ENCODE peak calls at places on chromosomes 7 and 10, in seven cellular contexts. G is SK-N-SH; B is CD4-positive, alpha-beta memory T cell; Y is heart right ventricle; H is left ventricle myocardium inferior; I is bronchial epithelial cell; Z is GM23248. S is an unnamed sample.

GRCh38 chr7:133331861-133332260 is 79.0 kb downstream of the EXOC4 start:
- DNase-seq in G (no peak), B (no peak), Y (no peak), H (no peak), I (no peak), Z (no peak), S (no peak)

GRCh38 chr7:20331912-20332317 is 1.2 kb downstream of the ITGB8 start:
- DNase-seq in G (no peak), B (no peak), Y (no peak), H (no peak), I (no peak), Z (no peak), S (no peak)

GRCh38 chr10:103284170-103284569 is 7.2 kb downstream of the INA start:
- DNase-seq in G (no peak), B (no peak), Y (no peak), H (no peak), I (peak; percentile 21), Z (peak; percentile 50), S (peak; percentile 72)

GRCh38 chr10:49612513-49613159 is 1.2 kb upstream of the CHAT start:
- DNase-seq in G (no peak), B (no peak), Y (no peak), H (no peak), I (no peak), Z (no peak), S (no peak)

GRCh38 chr7:30785786-30786185 is 14.6 kb downstream of the MINDY4 start:
- DNase-seq in G (no peak), B (no peak), Y (no peak), H (no peak), I (no peak), Z (no peak), S (no peak)

GRCh38 chr7:105738133-105738532 is 138.3 kb downstream of the ATXN7L1 start:
- DNase-seq in G (no peak), B (no peak), Y (no peak), H (no peak), I (no peak), Z (no peak), S (no peak)

GRCh38 chr10:50623299-50624153 is at the start of gene SGMS1:
- DNase-seq in G (peak; percentile 97), B (peak; percentile 82), Y (peak; percentile 91), H (peak; percentile 91), I (peak; percentile 52), Z (peak; percentile 95), S (peak; percentile 97)

GRCh38 chr10:95273393-95274312 is 17.1 kb downstream of the PDLIM1 start:
- DNase-seq in G (no peak), B (no peak), Y (no peak), H (no peak), I (peak; percentile 88), Z (peak; percentile 90), S (no peak)

GRCh38 chr7:9890092-9890491 is 1083.6 kb upstream of the PHF14 start:
- DNase-seq in G (no peak), B (no peak), Y (no peak), H (no peak), I (no peak), Z (no peak), S (no peak)

GRCh38 chr10:61325183-61325582 is 128.0 kb downstream of the TMEM26 start:
- DNase-seq in G (no peak), B (no peak), Y (no peak), H (no peak), I (no peak), Z (no peak), S (no peak)

GRCh38 chr10:84214612-84215235 is 10.6 kb downstream of the LRIT2 start:
- DNase-seq in G (peak; percentile 52), B (no peak), Y (no peak), H (no peak), I (peak; percentile 24), Z (peak; percentile 32), S (no peak)

GRCh38 chr7:64947252-64948000 is 43.4 kb downstream of the ZNF117 start:
- DNase-seq in G (peak; percentile 77), B (no peak), Y (no peak), H (no peak), I (no peak), Z (peak; percentile 13), S (peak; percentile 77)

GRCh38 chr7:120021085-120021484 is 251.9 kb upstream of the KCND2 start:
- DNase-seq in G (no peak), B (no peak), Y (no peak), H (no peak), I (peak; percentile 5), Z (peak; percentile 23), S (no peak)

GRCh38 chr10:102624751-102625330 is 19.4 kb upstream of the TRIM8 start:
- DNase-seq in G (no peak), B (no peak), Y (no peak), H (peak; percentile 2), I (no peak), Z (no peak), S (no peak)

GRCh38 chr7:2982401-2982800 is 61.3 kb downstream of the CARD11 start:
- DNase-seq in G (no peak), B (no peak), Y (no peak), H (no peak), I (no peak), Z (no peak), S (peak; percentile 2)

GRCh38 chr7:21568762-21569161 is 25.9 kb downstream of the DNAH11 start:
- DNase-seq in G (peak; percentile 5), B (no peak), Y (no peak), H (no peak), I (peak; percentile 25), Z (no peak), S (no peak)

GRCh38 chr10:23037561-23037960 is 57.8 kb upstream of the MSRB2 start:
- DNase-seq in G (no peak), B (no peak), Y (no peak), H (no peak), I (no peak), Z (no peak), S (no peak)

DNA sequence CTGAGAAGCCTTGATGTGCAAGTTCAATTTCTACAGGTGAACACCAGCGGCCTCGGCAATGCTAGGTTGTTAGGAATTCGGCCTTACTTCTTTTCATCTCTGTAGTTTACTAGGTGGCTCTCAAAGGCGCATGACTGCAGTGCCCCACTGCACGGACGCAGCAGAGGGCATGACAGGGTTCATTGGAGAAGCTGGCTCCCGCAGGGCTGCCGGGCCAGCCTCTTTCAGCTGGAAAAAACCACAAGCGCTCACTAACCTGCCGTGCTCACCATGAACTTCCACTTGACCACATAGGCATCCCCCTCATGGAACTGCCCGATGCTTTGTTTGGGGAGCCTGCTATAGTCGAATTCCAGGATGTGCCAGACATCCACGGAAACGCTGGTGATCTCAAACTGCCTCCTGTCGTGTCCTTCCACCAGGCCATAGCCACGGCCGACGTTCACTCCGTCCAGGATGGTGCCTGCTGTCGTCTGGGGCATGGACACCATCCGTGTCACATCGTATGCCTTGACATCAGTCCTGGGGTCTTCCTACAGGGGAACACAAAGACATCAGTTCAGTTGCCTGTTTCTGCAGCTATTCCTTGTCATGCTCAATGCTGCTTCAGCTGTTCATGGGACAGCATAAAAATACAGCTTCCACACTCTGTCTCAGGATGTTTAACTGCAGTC is 154.4 kb downstream of the SVIL start:
- DNase-seq in G (no peak), B (no peak), Y (no peak), H (no peak), I (no peak), Z (no peak), S (no peak)
- H3K36me3 ChIP-seq in G (peaks cover 71% of the 10 kb centered on the region), B (peaks cover 8% of the 10 kb centered on the region), Y (peaks cover 88% of the 10 kb centered on the region), H (peaks cover 52% of the 10 kb centered on the region), I (peaks cover 1% of the 10 kb centered on the region), Z (no peaks in the 10 kb centered on the region), S (no peaks in the 10 kb centered on the region)

DNA sequence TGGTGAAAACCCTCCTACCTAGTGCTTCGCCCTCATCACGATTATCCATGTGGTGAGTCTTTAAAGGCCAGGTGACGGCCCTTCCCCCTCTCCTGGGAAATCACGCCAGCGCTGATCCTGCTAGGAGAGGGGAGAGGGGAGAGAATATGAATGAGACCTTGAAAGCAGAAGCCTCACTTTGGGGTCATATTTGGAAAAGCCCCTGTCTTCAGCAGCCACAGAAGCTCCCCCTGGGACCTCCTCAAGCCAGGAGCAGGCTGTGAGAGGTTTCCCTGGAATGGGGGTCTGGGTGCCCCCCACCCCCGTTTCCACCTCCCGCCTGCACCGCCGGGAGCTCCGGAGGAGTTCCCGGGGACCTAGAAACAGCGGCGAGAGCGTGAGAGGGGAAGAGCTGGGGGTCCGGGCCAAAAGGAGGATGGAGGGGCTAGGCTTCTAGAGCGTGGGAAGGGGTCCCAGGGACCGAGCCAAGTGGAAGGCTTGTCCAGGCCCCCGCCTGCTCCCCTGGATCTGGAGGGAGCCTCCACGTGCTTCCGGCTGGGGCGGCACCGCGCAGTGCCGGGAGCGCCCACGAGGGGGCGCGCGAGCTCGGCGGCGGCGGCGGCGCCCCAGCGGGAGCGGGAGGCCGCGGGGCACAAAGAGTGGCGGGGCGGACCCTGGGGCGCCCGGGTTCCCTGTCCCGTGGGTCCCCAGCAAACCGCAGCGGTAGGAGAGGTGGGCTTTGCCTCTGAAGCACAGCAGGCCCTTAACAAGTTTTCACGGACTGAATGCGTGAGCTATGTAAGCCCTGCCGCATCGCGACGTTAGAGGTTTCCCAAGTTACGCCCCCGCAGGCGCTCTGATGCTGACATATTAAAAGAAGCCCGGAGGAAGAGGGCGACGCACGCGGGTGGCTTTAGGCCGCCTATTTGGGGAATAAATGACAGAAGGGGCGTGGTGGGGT is 104.3 kb upstream of the LRRC4 start:
- DNase-seq in G (peak; percentile 98), B (peak; percentile 62), Y (peak; percentile 51), H (peak; percentile 39), I (peak; percentile 44), Z (peak; percentile 92), S (peak; percentile 77)
- H3K4me3 ChIP-seq in G (peak overlapping the region; percentile 60), B (peak overlapping the region; percentile 66), Y (peak overlapping the region; percentile 50), H (peak overlapping the region; percentile 73), I (peak overlapping the region; percentile 40), Z (peak overlapping the region; percentile 72), S (peak overlapping the region; percentile 68)

GRCh38 chr10:118339096-118339495 is 3.0 kb downstream of the FAM204A start:
- DNase-seq in G (no peak), B (no peak), Y (no peak), H (peak; percentile 15), I (no peak), Z (no peak), S (no peak)

GRCh38 chr10:118333871-118334270 is 8.3 kb downstream of the FAM204A start:
- DNase-seq in G (no peak), B (no peak), Y (no peak), H (no peak), I (peak; percentile 46), Z (no peak), S (no peak)

GRCh38 chr10:118332948-118333710 is 9.0 kb downstream of the FAM204A start:
- DNase-seq in G (no peak), B (no peak), Y (no peak), H (no peak), I (peak; percentile 39), Z (no peak), S (no peak)

GRCh38 chr10:118340486-118340885 is 1.6 kb downstream of the FAM204A start:
- DNase-seq in G (no peak), B (no peak), Y (no peak), H (no peak), I (no peak), Z (no peak), S (no peak)

DNA sequence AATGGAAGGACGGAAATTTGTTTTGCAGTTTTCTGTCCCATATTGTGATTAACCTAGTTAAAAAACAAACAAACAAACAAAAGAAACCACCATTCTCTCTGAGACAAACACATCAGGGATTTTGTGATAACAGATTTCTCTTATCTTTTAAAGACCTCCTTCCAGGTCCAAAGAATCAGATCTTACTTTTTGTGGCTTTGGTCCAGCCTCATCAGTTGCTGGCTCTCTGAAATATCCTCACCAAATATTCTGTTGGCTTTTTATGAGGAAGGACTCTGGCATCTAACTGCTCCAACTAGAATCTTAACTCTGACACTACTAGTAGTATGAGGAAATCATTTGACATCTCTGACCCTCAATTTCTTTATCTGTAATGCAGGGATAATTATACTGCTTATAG is 4.8 kb downstream of the FAM204A start:
- DNase-seq in G (no peak), B (no peak), Y (no peak), H (no peak), I (no peak), Z (no peak), S (no peak)
- H3K36me3 ChIP-seq in G (peaks cover 64% of the 10 kb centered on the region), B (peaks cover 18% of the 10 kb centered on the region), Y (peaks cover 52% of the 10 kb centered on the region), H (peaks cover 30% of the 10 kb centered on the region), I (peaks cover 2% of the 10 kb centered on the region), Z (peaks cover 30% of the 10 kb centered on the region), S (peaks cover 23% of the 10 kb centered on the region)

GRCh38 chr7:7944619-7945282 is 23.8 kb upstream of the GLCCI1 start:
- DNase-seq in G (no peak), B (peak; percentile 76), Y (no peak), H (no peak), I (peak; percentile 76), Z (no peak), S (peak; percentile 46)
- H3K4me3 ChIP-seq in G (no peak overlapping the region), B (peak overlapping the region; percentile 29), Y (no peak overlapping the region), H (no peak overlapping the region), I (no peak overlapping the region), Z (no peak overlapping the region), S (no peak overlapping the region)